ENCODE peak calls at places on chromosomes 6 and 20, in seven cellular contexts. Y, H, B, F, Z, C and J are unnamed samples.

GRCh38 chr6:102736941-102737368 is 1343.4 kb downstream of the GRIK2 start:
- DNase-seq in H (peak), B (no peak), F (no peak), Z (no peak), Y (peak), C (no peak), J (peak)

GRCh38 chr6:148700713-148701392 is 46.0 kb upstream of the UST start:
- DNase-seq in H (peak), B (no peak), Z (no peak), Y (peak), F (no peak), C (no peak), J (peak)

GRCh38 chr20:3203315-3204123 is 963 bp downstream of the DDRGK1 start:
- DNase-seq in Y (peak), Z (no peak), F (peak), C (peak), H (no peak), B (no peak), J (peak)

GRCh38 chr6:19415605-19416326 is 421.4 kb upstream of the ID4 start:
- DNase-seq in Y (peak), H (peak), Z (no peak), C (no peak), F (no peak), B (no peak), J (peak)

GRCh38 chr20:32524871-32525501 is 60.1 kb downstream of the NOL4L start:
- DNase-seq in Z (peak), C (no peak), B (peak), F (no peak), H (no peak), Y (peak), J (no peak)

GRCh38 chr6:136945626-136946235 is 23.6 kb downstream of the SLC35D3 start:
- DNase-seq in B (no peak), Z (no peak), F (no peak), C (no peak), H (no peak), Y (no peak), J (no peak)

GRCh38 chr6:72769459-72770125 is 147.7 kb downstream of the KCNQ5 start:
- DNase-seq in H (no peak), B (no peak), F (no peak), Z (no peak), Y (no peak), C (no peak), J (no peak)

GRCh38 chr20:6485376-6485775 is 282.1 kb upstream of the BMP2 start:
- DNase-seq in C (no peak), F (no peak), H (no peak), Z (no peak), Y (no peak), B (no peak), J (no peak)

GRCh38 chr20:2754426-2754825 is 46.0 kb downstream of the CPXM1 start:
- DNase-seq in Y (peak), F (no peak), Z (no peak), C (no peak), B (no peak), H (no peak), J (no peak)

GRCh38 chr20:29314294-29314693 is 1943.2 kb upstream of the DEFB115 start:
- DNase-seq in Y (no peak), Z (no peak), C (no peak), F (no peak), B (no peak), H (no peak), J (no peak)

GRCh38 chr20:61301995-61302525 is 50.0 kb downstream of the CDH4 start:
- DNase-seq in Y (no peak), H (no peak), C (no peak), Z (no peak), F (no peak), B (no peak), J (no peak)

GRCh38 chr20:19621072-19621471 is 137.0 kb upstream of the RIN2 start:
- DNase-seq in Z (no peak), H (peak), C (no peak), B (no peak), Y (no peak), F (no peak), J (no peak)

GRCh38 chr6:13285705-13286104 is 42.6 kb downstream of the TBC1D7 start:
- DNase-seq in Y (no peak), B (no peak), F (no peak), H (no peak), C (no peak), Z (no peak), J (no peak)

GRCh38 chr6:115078555-115078954 is 735.7 kb upstream of the HS3ST5 start:
- DNase-seq in Z (no peak), C (no peak), H (no peak), B (no peak), F (no peak), Y (no peak), J (no peak)

GRCh38 chr6:136180729-136181128 is 69.4 kb downstream of the MTFR2 start:
- DNase-seq in F (no peak), Y (no peak), Z (no peak), H (no peak), B (no peak), C (no peak), J (no peak)

GRCh38 chr6:57021086-57021720 is 25.3 kb upstream of the KIAA1586 start:
- DNase-seq in Y (peak), H (peak), Z (no peak), C (peak), F (peak), B (no peak), J (peak)

GRCh38 chr20:19368351-19368750 is 155.9 kb downstream of the SLC24A3 start:
- DNase-seq in H (no peak), C (no peak), F (no peak), Z (no peak), B (no peak), Y (no peak), J (no peak)

GRCh38 chr6:45637611-45638257 is 260.0 kb upstream of the SUPT3H start:
- DNase-seq in Z (no peak), B (no peak), Y (no peak), C (no peak), F (no peak), H (no peak), J (peak)

GRCh38 chr6:37242429-37243052 is 15.0 kb upstream of the TBC1D22B start:
- DNase-seq in Z (no peak), F (peak), Y (peak), B (peak), H (peak), C (no peak), J (peak)

GRCh38 chr6:39646751-39647420 is 78.3 kb downstream of the KIF6 start:
- DNase-seq in C (no peak), Z (no peak), F (no peak), B (no peak), Y (no peak), H (no peak), J (no peak)
- H3K4me3 ChIP-seq in C (no peak), Z (no peak), F (no peak), B (no peak), Y (no peak), H (no peak), J (no peak)

GRCh38 chr6:128572286-128572685 is 51.9 kb upstream of the PTPRK start:
- DNase-seq in F (no peak), B (no peak), H (peak), C (no peak), Z (no peak), Y (no peak), J (no peak)

GRCh38 chr6:128570439-128571063 is 50.2 kb upstream of the PTPRK start:
- DNase-seq in Z (no peak), F (no peak), B (no peak), C (no peak), H (no peak), Y (no peak), J (peak)

GRCh38 chr6:128574413-128574812 is 54.0 kb upstream of the PTPRK start:
- DNase-seq in F (no peak), B (no peak), Y (no peak), Z (no peak), C (no peak), H (no peak), J (no peak)

GRCh38 chr6:128569737-128570438 is 49.5 kb upstream of the PTPRK start:
- DNase-seq in Y (peak), H (peak), Z (no peak), C (no peak), F (peak), B (no peak), J (peak)

GRCh38 chr6:128573036-128573435 is 52.6 kb upstream of the PTPRK start:
- DNase-seq in F (no peak), Y (no peak), C (no peak), Z (no peak), B (no peak), H (no peak), J (no peak)
- TF ChIP-seq CTCF in F (no peak), Y (no peak), C (no peak), Z (no peak), B (no peak), H (no peak), J (no peak)

GRCh38 chr6:31878222-31878621 is 575 bp downstream of the SLC44A4 start:
- DNase-seq in B (no peak), C (no peak), Y (no peak), Z (no peak), H (no peak), F (no peak), J (no peak)

GRCh38 chr6:31880616-31881015 is 1.8 kb upstream of the SLC44A4 start:
- DNase-seq in C (no peak), B (no peak), Y (no peak), H (no peak), Z (no peak), F (no peak), J (no peak)

GRCh38 chr6:31879901-31880300 is 1.1 kb upstream of the SLC44A4 start:
- DNase-seq in C (no peak), Z (no peak), B (no peak), Y (no peak), H (no peak), F (no peak), J (no peak)

GRCh38 chr6:31877651-31878161 is 1.1 kb downstream of the SLC44A4 start:
- DNase-seq in C (no peak), B (no peak), Y (no peak), H (no peak), F (no peak), Z (peak), J (no peak)

DNA sequence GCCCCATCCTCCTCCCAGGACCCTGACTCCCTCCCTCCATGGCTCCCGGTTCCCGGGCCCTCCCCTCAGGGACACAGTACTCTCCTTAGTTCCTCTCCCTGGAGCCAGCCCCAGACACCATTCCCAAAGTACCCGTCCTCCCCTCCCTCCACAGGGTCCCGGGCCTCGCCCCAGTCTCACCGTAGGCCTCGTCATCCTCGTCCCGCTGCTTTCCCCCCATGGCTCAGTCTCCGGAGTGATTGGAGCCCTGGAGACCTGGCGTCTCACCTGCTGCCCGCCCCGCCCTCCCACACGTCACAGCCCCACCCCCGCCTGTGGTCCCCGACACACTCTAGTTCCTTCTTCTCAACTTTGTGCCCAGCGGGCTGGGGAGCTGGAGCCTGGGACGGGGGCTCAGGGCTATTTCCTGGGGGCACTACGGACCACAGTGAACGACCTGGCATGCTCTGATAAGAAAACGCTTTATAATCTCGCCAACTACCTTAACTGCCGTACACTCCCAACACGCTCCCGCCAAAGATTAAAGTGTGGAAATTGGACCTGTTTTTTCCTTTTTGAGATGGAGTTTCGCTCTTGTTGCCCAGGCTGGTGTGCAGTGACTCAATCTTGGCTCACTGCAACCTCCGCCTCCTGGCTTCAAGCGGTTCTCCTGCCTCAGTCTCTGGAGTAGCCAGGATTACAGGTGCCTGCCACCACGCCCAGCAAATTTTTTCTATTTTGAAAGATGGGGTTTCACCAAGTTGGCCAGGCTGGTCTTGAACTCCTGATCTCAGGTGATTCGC is at the start of gene SLC44A4:
- DNase-seq in C (no peak), Z (no peak), Y (no peak), B (no peak), H (no peak), F (no peak), J (no peak)
- H3K4me3 ChIP-seq in C (no peak), Z (peak), Y (no peak), B (no peak), H (no peak), F (no peak), J (no peak)

GRCh38 chr6:81786159-81786558 is 33.7 kb upstream of the TENT5A start:
- DNase-seq in B (no peak), F (no peak), H (no peak), Y (no peak), Z (no peak), C (no peak), J (no peak)
- TF ChIP-seq CTCF in B (no peak), F (no peak), H (no peak), Y (no peak), Z (no peak), C (no peak), J (no peak)